ENCODE peak calls at places on chromosome 7, in six cellular contexts. N, I, Y, V, B and T are unnamed samples.
A peak's percentile ranks its signal among the peaks of the same experiment; 100 is the strongest.

GRCh38 chr7:43649755-43650274 is 66.9 kb downstream of the STK17A start:
- DNase-seq in N (peak; percentile 50), I (no peak), Y (no peak), V (no peak), B (peak; percentile 40), T (no peak)

GRCh38 chr7:50684011-50684701 is 98.5 kb downstream of the GRB10 start:
- DNase-seq in N (no peak), I (no peak), Y (no peak), V (no peak), B (no peak), T (no peak)

GRCh38 chr7:150451833-150452431 is 1.5 kb downstream of the GIMAP8 start:
- DNase-seq in N (no peak), I (no peak), Y (no peak), V (no peak), B (no peak), T (no peak)

GRCh38 chr7:5494683-5495561 is 71.3 kb upstream of the TNRC18 start:
- DNase-seq in N (peak; percentile 69), I (peak; percentile 89), Y (peak; percentile 69), V (peak; percentile 88), B (peak; percentile 76), T (peak; percentile 69)

GRCh38 chr7:143013473-143013872 is 13.5 kb downstream of the OR9A2 start:
- DNase-seq in N (no peak), I (no peak), Y (no peak), V (no peak), B (no peak), T (no peak)

GRCh38 chr7:113652501-113652900 is 266.3 kb downstream of the PPP1R3A start:
- DNase-seq in N (peak; percentile 11), I (no peak), Y (no peak), V (no peak), B (no peak), T (no peak)

GRCh38 chr7:326845-327304 is 36.9 kb downstream of the FOXL3 start:
- DNase-seq in N (peak; percentile 20), I (no peak), Y (no peak), V (no peak), B (no peak), T (no peak)

GRCh38 chr7:121395494-121395960 is 581 bp downstream of the FAM3C start:
- DNase-seq in N (peak; percentile 13), I (peak; percentile 52), Y (no peak), V (no peak), B (peak; percentile 23), T (peak; percentile 16)

GRCh38 chr7:17405786-17406185 is 107.3 kb downstream of the AHR start:
- DNase-seq in N (peak; percentile 96), I (no peak), Y (no peak), V (no peak), B (peak; percentile 93), T (peak; percentile 59)

GRCh38 chr7:116762951-116763350 is 91.0 kb downstream of the MET start:
- DNase-seq in N (no peak), I (no peak), Y (no peak), V (no peak), B (no peak), T (no peak)

GRCh38 chr7:110595694-110596093 is 495.2 kb upstream of the LRRN3 start:
- DNase-seq in N (no peak), I (no peak), Y (no peak), V (no peak), B (no peak), T (no peak)

GRCh38 chr7:127786184-127786583 is 134.2 kb downstream of the SND1 start:
- DNase-seq in N (peak; percentile 66), I (no peak), Y (no peak), V (no peak), B (peak; percentile 31), T (no peak)

GRCh38 chr7:102978280-102978679 is 65.5 kb downstream of the LRRC17 start:
- DNase-seq in N (peak; percentile 82), I (no peak), Y (no peak), V (no peak), B (peak; percentile 75), T (peak; percentile 52)

GRCh38 chr7:151003572-151003971 is 12.8 kb downstream of the NOS3 start:
- DNase-seq in N (no peak), I (no peak), Y (no peak), V (no peak), B (no peak), T (no peak)

DNA sequence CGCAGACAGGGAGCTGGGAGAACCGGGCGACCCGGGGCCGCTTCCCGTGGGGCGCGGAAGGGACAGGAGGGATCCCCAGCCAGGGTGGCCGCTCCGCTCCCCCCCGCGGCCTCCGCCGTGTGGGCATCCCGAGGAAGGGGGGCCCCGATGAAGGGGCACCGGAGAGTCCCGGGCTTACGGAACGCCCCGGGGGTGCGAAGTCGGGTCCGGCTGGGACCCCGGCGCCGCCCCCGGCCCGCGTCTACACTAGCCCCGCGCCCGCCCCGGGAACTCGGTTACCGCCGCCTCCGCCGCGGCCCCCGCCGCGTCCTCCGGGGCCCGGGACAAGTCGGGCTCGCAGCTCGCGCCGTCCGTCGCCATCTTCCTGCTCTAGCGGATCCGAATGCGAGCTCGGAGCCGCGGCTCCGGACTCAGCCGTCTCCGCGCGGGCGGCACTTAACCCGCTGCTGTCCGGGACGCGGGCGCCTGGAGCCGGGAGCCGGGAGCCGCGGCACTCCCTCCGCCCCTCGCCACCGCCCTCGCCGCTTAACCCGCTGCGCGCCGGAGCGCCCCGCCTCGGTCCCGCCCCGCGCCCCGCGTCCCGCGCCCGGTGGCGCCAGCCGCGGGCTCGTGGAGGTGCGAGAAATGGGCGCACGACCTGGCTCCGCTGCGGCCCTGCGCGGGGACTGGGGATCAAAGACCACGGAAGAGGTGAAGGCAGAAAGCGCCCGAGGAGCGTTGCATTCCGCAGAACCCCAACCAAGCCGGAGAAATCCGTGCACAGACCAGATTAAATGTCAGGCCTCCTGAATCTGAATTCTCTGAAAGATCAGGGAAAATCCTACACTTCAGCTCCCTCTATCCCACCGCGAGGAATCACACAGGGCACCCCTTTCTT is at the start of gene CTTNBP2:
- DNase-seq in N (peak; percentile 59), I (peak; percentile 65), Y (peak; percentile 65), V (peak; percentile 81), B (peak; percentile 60), T (peak; percentile 35)
- H3K23ac ChIP-seq in N (peak within 1 kb of the TSS; percentile 70), I (no peak within 1 kb of the TSS), Y (peak within 1 kb of the TSS; percentile 34), V (no peak within 1 kb of the TSS), B (peak within 1 kb of the TSS; percentile 34), T (no peak within 1 kb of the TSS)

GRCh38 chr7:126449621-126450268 is 803.0 kb downstream of the GRM8 start:
- DNase-seq in N (no peak), I (no peak), Y (no peak), V (no peak), B (no peak), T (peak; percentile 92)
- H3K9me3 ChIP-seq in N (peaks cover 5% of the 10 kb centered on the region), I (no peaks in the 10 kb centered on the region), Y (no peaks in the 10 kb centered on the region), V (no peaks in the 10 kb centered on the region), B (peaks cover 2% of the 10 kb centered on the region), T (no peaks in the 10 kb centered on the region)

GRCh38 chr7:98869374-98870070 is at the start of gene TMEM130:
- DNase-seq in N (no peak), I (no peak), Y (no peak), V (peak; percentile 63), B (no peak), T (peak; percentile 9)

GRCh38 chr7:98870071-98870651 is 347 bp upstream of the TMEM130 start:
- DNase-seq in N (peak; percentile 50), I (peak; percentile 76), Y (peak; percentile 52), V (peak; percentile 86), B (peak; percentile 47), T (peak; percentile 46)

GRCh38 chr7:98869001-98869373 is 827 bp downstream of the TMEM130 start:
- DNase-seq in N (no peak), I (no peak), Y (no peak), V (no peak), B (no peak), T (no peak)

GRCh38 chr7:98872328-98872924 is 2.6 kb upstream of the TMEM130 start:
- DNase-seq in N (no peak), I (no peak), Y (no peak), V (no peak), B (peak; percentile 31), T (no peak)

GRCh38 chr7:98870807-98871491 is 1.1 kb upstream of the TMEM130 start:
- DNase-seq in N (no peak), I (peak; percentile 43), Y (no peak), V (peak; percentile 54), B (no peak), T (no peak)
- H3K23ac ChIP-seq in N (no peak overlapping the region), I (no peak overlapping the region), Y (peak overlapping the region; percentile 76), V (no peak overlapping the region), B (no peak overlapping the region), T (no peak overlapping the region)

DNA sequence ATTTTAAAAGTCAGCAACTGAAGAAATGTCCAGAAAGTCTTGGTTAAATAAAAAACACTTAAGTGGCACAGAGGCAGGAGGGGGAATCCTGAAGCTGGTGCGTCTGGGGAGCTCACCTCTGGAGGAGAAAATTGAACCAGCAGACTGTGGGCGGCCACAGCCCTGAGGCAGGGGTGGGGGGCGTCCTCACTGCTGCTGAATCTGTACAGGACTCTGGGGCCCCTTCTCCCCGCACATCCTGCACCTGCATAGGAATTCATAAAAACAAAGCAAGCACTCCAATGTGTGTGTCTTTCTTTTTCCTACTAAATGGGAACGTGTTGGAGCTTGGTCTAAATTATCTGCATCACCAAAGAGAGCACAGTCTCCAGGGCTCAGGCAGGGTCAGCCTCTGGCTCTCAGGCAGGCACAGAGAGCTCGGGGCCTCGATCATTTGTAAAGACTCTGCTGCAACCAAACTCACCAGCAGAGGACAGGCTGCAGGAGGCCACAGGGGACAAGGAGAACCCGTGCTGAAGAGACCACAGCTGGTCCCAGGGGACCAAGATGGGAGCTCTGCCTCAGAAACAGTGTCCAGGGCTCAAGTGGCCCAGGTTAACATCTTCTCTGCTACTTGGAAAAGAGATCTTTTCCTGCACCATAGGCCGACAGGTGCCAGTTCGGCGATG is 543.3 kb downstream of the PTPRN2 start:
- DNase-seq in N (no peak), I (no peak), Y (no peak), V (no peak), B (no peak), T (no peak)
- H3K9me3 ChIP-seq in N (peaks cover 48% of the 10 kb centered on the region), I (peaks cover under 1% of the 10 kb centered on the region), Y (peaks cover 1% of the 10 kb centered on the region), V (peaks cover 4% of the 10 kb centered on the region), B (peaks cover 17% of the 10 kb centered on the region), T (peaks cover 13% of the 10 kb centered on the region)

DNA sequence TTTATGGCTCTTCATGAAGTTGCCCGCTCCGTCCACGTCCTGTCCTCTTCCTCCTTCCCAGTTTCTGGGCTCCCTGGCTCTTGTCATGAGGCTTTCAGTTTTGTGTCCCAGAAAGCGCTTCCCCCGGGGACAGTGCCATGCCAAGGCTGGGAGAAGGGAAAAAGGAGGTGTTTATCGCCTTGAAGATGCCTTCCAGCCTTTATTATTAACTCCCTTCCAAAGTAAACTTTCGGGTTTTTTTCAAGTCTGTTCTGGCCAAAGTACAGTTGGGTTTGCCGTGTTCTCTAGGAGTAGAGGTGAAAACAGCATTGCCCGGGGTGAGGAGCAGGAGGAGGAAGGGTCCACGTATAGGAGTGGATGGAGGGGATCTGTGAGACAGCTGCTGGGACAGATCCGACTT is 117.2 kb downstream of the CUX1 start:
- DNase-seq in N (no peak), I (no peak), Y (no peak), V (peak; percentile 54), B (no peak), T (no peak)
- H3K23ac ChIP-seq in N (peak overlapping the region; percentile 85), I (peak overlapping the region; percentile 23), Y (no peak overlapping the region), V (no peak overlapping the region), B (no peak overlapping the region), T (no peak overlapping the region)

GRCh38 chr7:57496395-57496794 is 46.4 kb downstream of the ZNF716 start:
- DNase-seq in N (no peak), I (no peak), Y (no peak), V (no peak), B (no peak), T (no peak)
- H3K9me3 ChIP-seq in N (peaks cover 25% of the 10 kb centered on the region), I (peaks cover 78% of the 10 kb centered on the region), Y (peaks cover 8% of the 10 kb centered on the region), V (peaks cover 43% of the 10 kb centered on the region), B (peaks cover 67% of the 10 kb centered on the region), T (peaks cover 24% of the 10 kb centered on the region)